ENCODE peak calls at places on chromosomes 4 and X, in six cellular contexts. Z, H, D, E, G and S are unnamed samples. For H3K9me3, the result is how much of the 10 kb centered on the place peaks cover.

GRCh38 chr4:71050809-71051208 is 57.4 kb downstream of the DCK start:
- DNase-seq in Z (no peak), H (peak), D (no peak), E (no peak), G (no peak), S (no peak)

GRCh38 chrX:37679888-37680287 is 5.7 kb upstream of the XK start:
- DNase-seq in Z (no peak), H (no peak), D (no peak), E (no peak), G (no peak), S (no peak)

GRCh38 chrX:11899091-11899490 is 141.1 kb downstream of the MSL3 start:
- DNase-seq in Z (no peak), H (no peak), D (no peak), E (no peak), G (no peak), S (no peak)

GRCh38 chr4:1604706-1605205 is 79.4 kb downstream of the FAM53A start:
- DNase-seq in Z (peak), H (peak), D (no peak), E (no peak), G (no peak), S (no peak)

GRCh38 chr4:147772056-147772455 is 40.2 kb downstream of the ARHGAP10 start:
- DNase-seq in Z (no peak), H (no peak), D (no peak), E (no peak), G (no peak), S (no peak)

GRCh38 chr4:161252520-161253141 is 911.2 kb downstream of the FSTL5 start:
- DNase-seq in Z (no peak), H (peak), D (no peak), E (no peak), G (no peak), S (no peak)

GRCh38 chr4:38967260-38968095 is 64.7 kb downstream of the TMEM156 start:
- DNase-seq in Z (no peak), H (no peak), D (no peak), E (no peak), G (no peak), S (no peak)

GRCh38 chrX:72201836-72202536 is 20.4 kb downstream of the PIN4 start:
- DNase-seq in Z (no peak), H (peak), D (no peak), E (no peak), G (no peak), S (no peak)

GRCh38 chrX:100819534-100819836 is 706 bp upstream of the CSTF2 start:
- DNase-seq in Z (no peak), H (no peak), D (no peak), E (no peak), G (no peak), S (no peak)

GRCh38 chr4:113901994-113902787 is 77.3 kb downstream of the ARSJ start:
- DNase-seq in Z (peak), H (no peak), D (peak), E (no peak), G (peak), S (peak)

GRCh38 chr4:77268108-77268507 is 111.1 kb downstream of the CCNG2 start:
- DNase-seq in Z (no peak), H (no peak), D (no peak), E (no peak), G (no peak), S (no peak)

GRCh38 chr4:118927976-118928375 is 39.3 kb downstream of the SYNPO2 start:
- DNase-seq in Z (no peak), H (no peak), D (peak), E (peak), G (no peak), S (no peak)

GRCh38 chr4:109079731-109080130 is 222.7 kb downstream of the COL25A1 start:
- DNase-seq in Z (no peak), H (no peak), D (no peak), E (no peak), G (no peak), S (no peak)

GRCh38 chr4:47031713-47032404 is 492 bp downstream of the GABRB1 start:
- DNase-seq in Z (peak), H (no peak), D (peak), E (no peak), G (no peak), S (no peak)

GRCh38 chrX:45771560-45772340 is 571.1 kb upstream of the DIPK2B start:
- DNase-seq in Z (peak), H (no peak), D (peak), E (no peak), G (peak), S (no peak)

GRCh38 chr4:141465151-141465550 is 171.2 kb upstream of the IL15 start:
- DNase-seq in Z (no peak), H (no peak), D (no peak), E (no peak), G (no peak), S (no peak)

GRCh38 chr4:131613086-131613823 is 1535.8 kb upstream of the PCDH10 start:
- DNase-seq in Z (no peak), H (no peak), D (no peak), E (no peak), G (no peak), S (no peak)

GRCh38 chr4:140185725-140186124 is 31.7 kb upstream of the MAML3 start:
- DNase-seq in Z (no peak), H (no peak), D (no peak), E (no peak), G (no peak), S (no peak)

GRCh38 chrX:39915596-39915995 is 182.2 kb downstream of the BCOR start:
- DNase-seq in Z (no peak), H (no peak), D (no peak), E (no peak), G (no peak), S (no peak)

GRCh38 chr4:82543131-82543530 is 18.7 kb downstream of the TMEM150C start:
- DNase-seq in Z (no peak), H (no peak), D (no peak), E (no peak), G (no peak), S (no peak)

GRCh38 chrX:143121471-143121870 is 95.7 kb downstream of the SPANXN4 start:
- DNase-seq in Z (no peak), H (no peak), D (no peak), E (no peak), G (no peak), S (no peak)

GRCh38 chr4:8278421-8279287 is 9.1 kb downstream of the HTRA3 start:
- DNase-seq in Z (no peak), H (no peak), D (peak), E (no peak), G (no peak), S (no peak)

GRCh38 chrX:68828740-68829593 is at the start of gene EFNB1:
- DNase-seq in Z (peak), H (peak), D (peak), E (peak), G (peak), S (peak)

GRCh38 chr4:66662620-66663019 is 882.7 kb downstream of the CENPC start:
- DNase-seq in Z (no peak), H (no peak), D (no peak), E (no peak), G (no peak), S (no peak)

GRCh38 chr4:142549248-142549647 is 296.9 kb downstream of the INPP4B start:
- DNase-seq in Z (no peak), H (no peak), D (no peak), E (no peak), G (no peak), S (no peak)

GRCh38 chrX:13167444-13168207 is 123.2 kb upstream of the FAM9C start:
- DNase-seq in Z (no peak), H (no peak), D (no peak), E (no peak), G (no peak), S (no peak)

GRCh38 chr4:151990201-151990600 is 229.4 kb upstream of the GATB start:
- DNase-seq in Z (no peak), H (no peak), D (no peak), E (no peak), G (no peak), S (no peak)

GRCh38 chr4:113823291-113823659 is 61.7 kb upstream of the CAMK2D start:
- DNase-seq in Z (no peak), H (no peak), D (no peak), E (no peak), G (no peak), S (no peak)

GRCh38 chr4:155745984-155746383 is 12.8 kb upstream of the GUCY1B1 start:
- DNase-seq in Z (no peak), H (no peak), D (no peak), E (no peak), G (no peak), S (no peak)

GRCh38 chr4:183364025-183364424 is 41.8 kb upstream of the CLDN24 start:
- DNase-seq in Z (no peak), H (no peak), D (no peak), E (no peak), G (no peak), S (no peak)

GRCh38 chr4:13537011-13537831 is 7.1 kb downstream of the NKX3-2 start:
- DNase-seq in Z (no peak), H (no peak), D (no peak), E (no peak), G (no peak), S (no peak)

GRCh38 chrX:15451913-15452312 is 41.2 kb downstream of the PIR start:
- DNase-seq in Z (no peak), H (no peak), D (no peak), E (peak), G (no peak), S (no peak)

GRCh38 chrX:68947882-68948605 is 119.2 kb downstream of the EFNB1 start:
- DNase-seq in Z (no peak), H (no peak), D (no peak), E (no peak), G (no peak), S (peak)

GRCh38 chr4:53714377-53715140 is 123.3 kb upstream of the LNX1 start:
- DNase-seq in Z (no peak), H (no peak), D (no peak), E (no peak), G (no peak), S (no peak)

DNA sequence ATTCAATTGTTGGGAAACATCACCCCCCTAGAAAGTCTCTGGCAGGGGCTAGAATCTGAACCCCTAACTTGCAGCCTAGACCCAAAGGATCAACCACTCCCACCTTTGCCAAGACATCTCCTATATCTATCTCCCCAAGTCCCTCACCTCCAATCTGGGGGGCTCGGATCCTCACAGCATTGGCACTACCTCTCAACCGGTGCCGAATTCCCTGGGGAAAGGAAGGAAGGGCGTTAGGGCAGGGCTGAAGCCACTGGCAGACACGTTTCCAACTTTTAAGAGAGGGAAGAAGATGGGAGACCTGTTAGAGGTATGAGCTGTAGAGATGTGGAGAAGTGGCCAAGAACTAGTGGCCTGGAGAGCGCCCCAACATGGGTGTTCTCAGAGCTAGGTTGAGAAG is 2.7 kb downstream of the TIMM17B start:
- DNase-seq in Z (no peak), H (no peak), D (no peak), E (no peak), G (no peak), S (no peak)
- H3K9me3 ChIP-seq in Z (under half), H (under half), D (under half), E (under half), G (under half), S (under half)

GRCh38 chr4:99013884-99014523 is 18.5 kb downstream of the METAP1 start:
- DNase-seq in Z (no peak), H (no peak), D (no peak), E (no peak), G (no peak), S (no peak)
- H3K9me3 ChIP-seq in Z (under half), H (under half), D (under half), E (under half), G (under half), S (under half)

DNA sequence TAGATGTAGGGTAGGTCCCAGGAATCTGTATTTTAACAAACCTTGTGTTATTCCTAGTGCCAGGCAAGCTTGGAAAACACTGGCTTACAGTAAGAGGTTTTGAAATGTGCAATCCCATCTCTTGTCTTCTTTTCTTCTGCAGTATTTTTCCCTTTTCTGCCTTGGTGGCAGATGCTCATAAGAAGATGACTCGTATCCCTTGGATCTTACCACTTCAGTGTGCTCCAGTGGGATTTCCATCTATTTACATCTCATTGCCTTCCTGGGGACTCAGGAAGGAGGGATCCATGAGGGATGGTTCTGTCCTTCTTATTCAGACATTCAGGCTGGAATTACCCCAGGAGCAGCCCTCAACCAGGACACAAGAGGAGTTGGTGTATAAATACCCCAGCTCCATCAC is 136.6 kb downstream of the NHS start:
- DNase-seq in Z (no peak), H (no peak), D (no peak), E (no peak), G (no peak), S (no peak)
- H3K9me3 ChIP-seq in Z (under half), H (under half), D (under half), E (under half), G (under half), S (under half)

GRCh38 chr4:336099-336892 is 1.3 kb upstream of the ZNF141 start:
- DNase-seq in Z (peak), H (no peak), D (peak), E (peak), G (no peak), S (no peak)

GRCh38 chr4:338759-339097 is 1.1 kb downstream of the ZNF141 start:
- DNase-seq in Z (no peak), H (no peak), D (peak), E (no peak), G (no peak), S (no peak)

GRCh38 chr4:336893-337142 is 796 bp upstream of the ZNF141 start:
- DNase-seq in Z (no peak), H (no peak), D (no peak), E (no peak), G (no peak), S (no peak)

GRCh38 chr4:337932-338758 is 531 bp downstream of the ZNF141 start:
- DNase-seq in Z (no peak), H (peak), D (peak), E (no peak), G (no peak), S (peak)

GRCh38 chr4:337143-337931 is at the start of gene ZNF141:
- DNase-seq in Z (peak), H (peak), D (peak), E (peak), G (peak), S (peak)
- H3K9me3 ChIP-seq in Z (under half), H (under half), D (under half), E (under half), G (under half), S (under half)

GRCh38 chr4:478373-478772 is 20.6 kb downstream of the ZNF721 start:
- DNase-seq in Z (no peak), H (no peak), D (no peak), E (no peak), G (no peak), S (no peak)
- H3K9me3 ChIP-seq in Z (under half), H (under half), D (under half), E (under half), G (under half), S (under half)

GRCh38 chr4:79772510-79772909 is 300.5 kb downstream of the ANTXR2 start:
- DNase-seq in Z (no peak), H (no peak), D (no peak), E (no peak), G (no peak), S (no peak)
- H3K9me3 ChIP-seq in Z (under half), H (under half), D (under half), E (under half), G (under half), S (under half)

GRCh38 chrX:47877327-47877726 is 40.6 kb downstream of the ZNF81 start:
- DNase-seq in Z (no peak), H (no peak), D (no peak), E (no peak), G (no peak), S (no peak)

GRCh38 chrX:47878198-47878597 is 41.5 kb downstream of the ZNF81 start:
- DNase-seq in Z (no peak), H (no peak), D (no peak), E (no peak), G (no peak), S (no peak)

GRCh38 chrX:47880927-47881326 is 44.2 kb downstream of the ZNF81 start:
- DNase-seq in Z (no peak), H (no peak), D (no peak), E (no peak), G (no peak), S (no peak)

DNA sequence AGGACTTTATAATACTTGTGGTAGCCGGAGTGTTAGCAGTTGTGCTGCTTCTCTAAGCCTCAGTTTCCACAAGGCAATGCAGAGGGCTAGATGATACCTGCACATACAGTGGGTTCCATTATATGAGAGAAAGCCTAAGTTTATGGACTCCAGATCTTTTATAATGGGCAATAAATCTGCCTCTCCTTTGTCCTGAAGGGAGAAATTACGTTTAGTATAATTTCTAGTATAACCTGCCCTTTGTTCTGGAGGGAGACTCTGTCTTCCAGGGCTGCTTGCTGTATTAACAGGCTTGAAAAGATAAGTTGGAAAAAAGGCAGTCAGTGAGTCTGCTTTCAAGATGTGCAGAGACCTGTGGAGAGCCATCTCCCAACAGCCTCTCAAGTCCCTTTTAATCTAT is 42.7 kb downstream of the ZNF81 start:
- DNase-seq in Z (no peak), H (no peak), D (no peak), E (no peak), G (no peak), S (no peak)
- H3K9me3 ChIP-seq in Z (under half), H (under half), D (under half), E (under half), G (under half), S (under half)

GRCh38 chrX:113470166-113470565 is 629.5 kb upstream of the AMOT start:
- DNase-seq in Z (no peak), H (no peak), D (no peak), E (no peak), G (no peak), S (no peak)

GRCh38 chrX:113473418-113473817 is 632.8 kb upstream of the AMOT start:
- DNase-seq in Z (no peak), H (no peak), D (no peak), E (no peak), G (no peak), S (no peak)
- H3K9me3 ChIP-seq in Z (under half), H (under half), D (under half), E (under half), G (under half), S (under half)